ENCODE peak calls at places on chromosomes 11 and 22, in seven cellular contexts. O is Kasumi-1; Q is GOT3; L is lower leg skin; P is EH; K is stimulated activated naive B cell treated with anti-CD40 and anti-IgM and Interleukin-4, amounts not matched to agents 10 μg/mL and 1 μg/mL and 100 μg/mL, for 72 hours; W is LoVo. V is an unnamed sample.

GRCh38 chr22:41781508-41781906 is 19.0 kb upstream of the CCDC134 start:
- DNase-seq in L (no peak), K (no peak), O (no peak), W (no peak), P (no peak), Q (no peak), V (no peak)

GRCh38 chr11:72139500-72139899 is 4.0 kb downstream of the FOLR3 start:
- DNase-seq in K (no peak), L (no peak), Q (no peak), O (no peak), W (no peak), P (no peak), V (no peak)

GRCh38 chr11:3021125-3021524 is 29.0 kb upstream of the NAP1L4 start:
- DNase-seq in L (no peak), P (peak), W (no peak), K (no peak), Q (no peak), O (peak), V (peak)

GRCh38 chr22:22940961-22941605 is 53.5 kb downstream of the IGLL5 start:
- DNase-seq in O (no peak), P (no peak), L (peak), Q (no peak), W (no peak), K (peak), V (no peak)

GRCh38 chr22:30235687-30236170 is 10.8 kb downstream of the LIF start:
- DNase-seq in O (no peak), W (peak), L (no peak), K (no peak), Q (no peak), P (peak), V (no peak)

GRCh38 chr22:39303892-39304671 is 15.3 kb downstream of the RPL3 start:
- DNase-seq in K (no peak), O (no peak), P (no peak), Q (no peak), W (no peak), L (no peak), V (no peak)

GRCh38 chr22:48850658-48851287 is 976.9 kb downstream of the BRD1 start:
- DNase-seq in P (no peak), K (no peak), O (no peak), W (no peak), Q (no peak), L (no peak), V (no peak)

GRCh38 chr11:70270877-70271634 is 566 bp downstream of the PPFIA1 start:
- DNase-seq in P (peak), W (peak), O (peak), K (peak), Q (no peak), L (peak), V (no peak)

GRCh38 chr11:94823127-94823732 is 55.1 kb downstream of the AMOTL1 start:
- DNase-seq in K (no peak), W (no peak), O (no peak), L (no peak), P (no peak), Q (no peak), V (no peak)

GRCh38 chr11:36258730-36259360 is 30.4 kb downstream of the COMMD9 start:
- DNase-seq in W (peak), Q (no peak), K (no peak), L (no peak), O (peak), P (peak), V (peak)

GRCh38 chr22:26428515-26429457 is at the start of gene ASPHD2:
- DNase-seq in L (peak), P (peak), O (peak), K (peak), W (peak), Q (peak), V (no peak)

GRCh38 chr11:22711212-22711770 is 44.9 kb downstream of the GAS2 start:
- DNase-seq in L (no peak), Q (no peak), O (no peak), P (no peak), K (no peak), W (no peak), V (no peak)

GRCh38 chr22:20651286-20651685 is 122.6 kb upstream of the SERPIND1 start:
- DNase-seq in O (no peak), K (no peak), L (peak), P (no peak), Q (no peak), W (no peak), V (no peak)

GRCh38 chr22:32994046-32994827 is 63.9 kb downstream of the SYN3 start:
- DNase-seq in K (no peak), P (no peak), L (peak), W (no peak), O (no peak), Q (no peak), V (no peak)

GRCh38 chr11:34343153-34343552 is 14.7 kb downstream of the ABTB2 start:
- DNase-seq in P (peak), O (no peak), K (no peak), L (no peak), W (peak), Q (no peak), V (no peak)

GRCh38 chr22:30425616-30426394 is at the start of gene MTFP1:
- DNase-seq in P (peak), K (peak), Q (no peak), L (peak), O (peak), W (peak), V (no peak)

GRCh38 chr11:45393826-45394225 is 107.7 kb upstream of the SYT13 start:
- DNase-seq in L (no peak), O (no peak), K (no peak), Q (no peak), P (no peak), W (no peak), V (no peak)

GRCh38 chr11:120566176-120566575 is 54.6 kb downstream of the GRIK4 start:
- DNase-seq in P (peak), O (no peak), Q (no peak), W (peak), L (no peak), K (no peak), V (peak)

GRCh38 chr11:47467372-47467771 is 18.4 kb upstream of the RAPSN start:
- DNase-seq in Q (no peak), O (no peak), W (no peak), P (no peak), L (no peak), K (no peak), V (no peak)